ENCODE peak calls at places on chromosome 22, in four cellular contexts. A, O, Z and X are unnamed samples.

GRCh38 chr22:46499798-46500174 is 37.6 kb downstream of the CELSR1 start:
- DNase-seq in A (no peak), O (no peak), Z (no peak), X (no peak)

GRCh38 chr22:36934153-36934939 is 20.9 kb downstream of the CSF2RB start:
- DNase-seq in A (no peak), O (no peak), Z (no peak), X (no peak)

GRCh38 chr22:46695346-46696224 is 42.5 kb downstream of the CERK start:
- DNase-seq in A (no peak), O (no peak), Z (no peak), X (peak; percentile 65)

GRCh38 chr22:50568626-50569025 is 5.9 kb upstream of the SYCE3 start:
- DNase-seq in A (no peak), O (no peak), Z (no peak), X (peak; percentile 46)

GRCh38 chr22:43570531-43571144 is 158.8 kb downstream of the MPPED1 start:
- DNase-seq in A (no peak), O (no peak), Z (no peak), X (no peak)

GRCh38 chr22:25174156-25174887 is 25.3 kb upstream of the CRYBB3 start:
- DNase-seq in A (no peak), O (no peak), Z (no peak), X (no peak)

GRCh38 chr22:37267661-37268413 is 14.5 kb upstream of the CYTH4 start:
- DNase-seq in A (no peak), O (no peak), Z (no peak), X (no peak)

GRCh38 chr22:47332246-47332980 is 570.0 kb downstream of the TBC1D22A start:
- DNase-seq in A (no peak), O (no peak), Z (no peak), X (no peak)

GRCh38 chr22:47333625-47334024 is 571.2 kb downstream of the TBC1D22A start:
- DNase-seq in A (no peak), O (no peak), Z (no peak), X (no peak)

GRCh38 chr22:45598596-45599217 is 72.9 kb upstream of the ATXN10 start:
- DNase-seq in A (no peak), O (no peak), Z (no peak), X (no peak)

GRCh38 chr22:19890502-19891349 is 36.1 kb upstream of the GNB1L start:
- DNase-seq in A (no peak), O (no peak), Z (no peak), X (no peak)

GRCh38 chr22:41380993-41381328 is 781 bp upstream of the TEF start:
- DNase-seq in A (no peak), O (no peak), Z (no peak), X (no peak)

GRCh38 chr22:38452373-38453064 is 2.5 kb downstream of the KCNJ4 start:
- DNase-seq in A (no peak), O (peak; percentile 71), Z (no peak), X (no peak)

GRCh38 chr22:36197065-36197440 is 4.6 kb downstream of the APOL4 start:
- DNase-seq in A (no peak), O (no peak), Z (no peak), X (no peak)

GRCh38 chr22:37627545-37627944 is 11.9 kb upstream of the SH3BP1 start:
- DNase-seq in A (peak; percentile 74), O (no peak), Z (peak; percentile 41), X (no peak)

GRCh38 chr22:21712751-21713427 is 22.7 kb downstream of the YPEL1 start:
- DNase-seq in A (peak; percentile 67), O (peak; percentile 44), Z (peak; percentile 49), X (no peak)

GRCh38 chr22:29871684-29872083 is 11.3 kb upstream of the MTMR3 start:
- DNase-seq in A (no peak), O (no peak), Z (no peak), X (no peak)

GRCh38 chr22:33461698-33462434 is 403.7 kb upstream of the SYN3 start:
- DNase-seq in A (no peak), O (no peak), Z (no peak), X (no peak)

GRCh38 chr22:23408321-23408720 is 171.8 kb downstream of the IGLL1 start:
- DNase-seq in A (no peak), O (no peak), Z (no peak), X (no peak)

GRCh38 chr22:22595001-22595835 is 36.2 kb upstream of the PRAME start:
- DNase-seq in A (no peak), O (no peak), Z (no peak), X (no peak)

GRCh38 chr22:23121026-23121823 is 20.6 kb downstream of the RSPH14 start:
- DNase-seq in A (peak; percentile 18), O (no peak), Z (no peak), X (no peak)

GRCh38 chr22:19128946-19129727 is 2.0 kb upstream of the TSSK2 start:
- DNase-seq in A (no peak), O (peak; percentile 7), Z (no peak), X (peak; percentile 28)

GRCh38 chr22:47602732-47603131 is 840.3 kb downstream of the TBC1D22A start:
- DNase-seq in A (no peak), O (no peak), Z (no peak), X (no peak)

GRCh38 chr22:46107089-46107664 is 43.1 kb upstream of the PPARA start:
- DNase-seq in A (no peak), O (peak; percentile 66), Z (no peak), X (peak; percentile 96)

GRCh38 chr22:50141891-50142363 is 28.6 kb upstream of the PANX2 start:
- DNase-seq in A (no peak), O (no peak), Z (no peak), X (no peak)

GRCh38 chr22:49004484-49005399 is 822.9 kb downstream of the BRD1 start:
- DNase-seq in A (no peak), O (no peak), Z (no peak), X (no peak)

GRCh38 chr22:35686298-35686697 is 31.4 kb upstream of the APOL5 start:
- DNase-seq in A (no peak), O (no peak), Z (no peak), X (no peak)

GRCh38 chr22:26679003-26679629 is 21.7 kb downstream of the MIAT start:
- DNase-seq in A (peak; percentile 67), O (peak; percentile 71), Z (peak; percentile 67), X (peak; percentile 80)

GRCh38 chr22:43862074-43862881 is at the start of gene SULT4A1:
- DNase-seq in A (no peak), O (no peak), Z (no peak), X (peak; percentile 59)

GRCh38 chr22:24507742-24508141 is 12.6 kb downstream of the UPB1 start:
- DNase-seq in A (no peak), O (no peak), Z (no peak), X (no peak)